ENCODE peak calls at places on chromosome 16, in ten cellular contexts. B is H9; K is GM03348; S is T follicular helper cell; L is GF-D8; W is right atrium auricular region; X is kidney; R is NCI-H1930; J is CD8-positive, alpha-beta T cell; F is upper lobe of right lung. V is an unnamed sample.

GRCh38 chr16:87221633-87222032 is 95.6 kb downstream of the C16orf95 start:
- DNase-seq in B (no peak), K (no peak), S (no peak), L (no peak), W (no peak), X (no peak), R (no peak), J (no peak), F (no peak), V (no peak)

GRCh38 chr16:25155553-25156460 is 44.3 kb downstream of the LCMT1 start:
- DNase-seq in B (no peak), K (no peak), S (no peak), L (no peak), W (no peak), X (no peak), R (no peak), J (no peak), F (no peak), V (no peak)

GRCh38 chr16:31179747-31180458 is at the start of gene FUS:
- DNase-seq in B (peak), K (peak), S (peak), L (peak), W (peak), X (peak), R (peak), J (peak), F (peak), V (no peak)

GRCh38 chr16:78034530-78034929 is 12.2 kb downstream of the CLEC3A start:
- DNase-seq in B (no peak), K (no peak), S (no peak), L (no peak), W (no peak), X (no peak), R (no peak), J (no peak), F (no peak), V (no peak)

GRCh38 chr16:1309888-1310831 is 724 bp downstream of the UBE2I start:
- DNase-seq in B (no peak), K (peak), S (peak), L (no peak), W (peak), X (no peak), R (no peak), J (peak), F (peak), V (no peak)

GRCh38 chr16:2897110-2897509 is 14.1 kb downstream of the FLYWCH2 start:
- DNase-seq in B (no peak), K (no peak), S (no peak), L (no peak), W (no peak), X (peak), R (no peak), J (no peak), F (no peak), V (no peak)

GRCh38 chr16:69187891-69188451 is 1.0 kb downstream of the SNTB2 start:
- DNase-seq in B (no peak), K (peak), S (peak), L (peak), W (peak), X (no peak), R (peak), J (peak), F (peak), V (no peak)

GRCh38 chr16:4344659-4345438 is 6.3 kb downstream of the PAM16 start:
- DNase-seq in B (no peak), K (no peak), S (no peak), L (no peak), W (no peak), X (no peak), R (no peak), J (peak), F (peak), V (no peak)

GRCh38 chr16:50266337-50267091 is at the start of gene ADCY7:
- DNase-seq in B (peak), K (peak), S (peak), L (peak), W (peak), X (peak), R (no peak), J (peak), F (peak), V (no peak)

GRCh38 chr16:57422026-57422944 is 17.7 kb downstream of the CCL17 start:
- DNase-seq in B (peak), K (peak), S (no peak), L (no peak), W (no peak), X (no peak), R (peak), J (no peak), F (no peak), V (no peak)

GRCh38 chr16:24858219-24859041 is 12.7 kb downstream of the SLC5A11 start:
- DNase-seq in B (peak), K (peak), S (peak), L (no peak), W (no peak), X (no peak), R (no peak), J (peak), F (peak), V (no peak)

GRCh38 chr16:89318871-89319627 is 101.5 kb downstream of the ZNF778 start:
- DNase-seq in B (no peak), K (no peak), S (no peak), L (no peak), W (no peak), X (peak), R (no peak), J (peak), F (no peak), V (no peak)

GRCh38 chr16:89060207-89060794 is 33.4 kb upstream of the ACSF3 start:
- DNase-seq in B (no peak), K (no peak), S (no peak), L (no peak), W (no peak), X (no peak), R (no peak), J (no peak), F (no peak), V (no peak)

GRCh38 chr16:30691907-30692306 is 7.1 kb upstream of the SRCAP start:
- DNase-seq in B (no peak), K (no peak), S (no peak), L (no peak), W (no peak), X (no peak), R (no peak), J (no peak), F (no peak), V (no peak)

GRCh38 chr16:57525761-57526160 is 10.6 kb downstream of the CCDC102A start:
- DNase-seq in B (no peak), K (no peak), S (no peak), L (no peak), W (no peak), X (no peak), R (no peak), J (no peak), F (no peak), V (no peak)

GRCh38 chr16:68792465-68793324 is 50.6 kb upstream of the TANGO6 start:
- DNase-seq in B (no peak), K (peak), S (no peak), L (peak), W (no peak), X (no peak), R (no peak), J (no peak), F (no peak), V (no peak)

GRCh38 chr16:64061621-64062020 is 1060.2 kb downstream of the CDH11 start:
- DNase-seq in B (no peak), K (no peak), S (no peak), L (no peak), W (no peak), X (no peak), R (no peak), J (no peak), F (no peak), V (no peak)

GRCh38 chr16:26992661-26993365 is 73.9 kb upstream of the C16orf82 start:
- DNase-seq in B (no peak), K (no peak), S (no peak), L (no peak), W (no peak), X (no peak), R (no peak), J (no peak), F (no peak), V (no peak)

GRCh38 chr16:1612320-1613111 is at the start of gene CRAMP1:
- DNase-seq in B (no peak), K (peak), S (peak), L (no peak), W (no peak), X (no peak), R (no peak), J (no peak), F (no peak), V (no peak)

GRCh38 chr16:9138731-9139501 is 47.5 kb downstream of the HAPSTR1 start:
- DNase-seq in B (peak), K (peak), S (peak), L (no peak), W (peak), X (peak), R (peak), J (peak), F (peak), V (no peak)

GRCh38 chr16:74605746-74606520 is 981 bp downstream of the GLG1 start:
- DNase-seq in B (no peak), K (no peak), S (no peak), L (no peak), W (no peak), X (no peak), R (no peak), J (no peak), F (no peak), V (no peak)

GRCh38 chr16:9381908-9382307 is 290.5 kb downstream of the HAPSTR1 start:
- DNase-seq in B (no peak), K (no peak), S (no peak), L (no peak), W (no peak), X (no peak), R (no peak), J (no peak), F (no peak), V (no peak)

GRCh38 chr16:67648764-67649407 is 3.9 kb downstream of the CARMIL2 start:
- DNase-seq in B (no peak), K (no peak), S (no peak), L (no peak), W (no peak), X (peak), R (no peak), J (no peak), F (no peak), V (no peak)

GRCh38 chr16:48057085-48057484 is 98.7 kb downstream of the ABCC12 start:
- DNase-seq in B (no peak), K (no peak), S (no peak), L (no peak), W (no peak), X (no peak), R (no peak), J (no peak), F (no peak), V (no peak)

GRCh38 chr16:89166696-89167424 is 4.7 kb upstream of the CDH15 start:
- DNase-seq in B (no peak), K (no peak), S (no peak), L (no peak), W (no peak), X (peak), R (no peak), J (peak), F (no peak), V (no peak)

GRCh38 chr16:4535627-4536108 is 2.9 kb downstream of the CDIP1 start:
- DNase-seq in B (no peak), K (no peak), S (no peak), L (no peak), W (no peak), X (no peak), R (no peak), J (no peak), F (peak), V (no peak)

V was measured in iPS DF 19.7.